ENCODE peak calls at places on chromosomes 4 and X, in ten cellular contexts. A is hippocampal formation; W is cortex of kidney; H is GM13977; X is stimulated activated CD8-positive, alpha-beta memory T cell treated with anti-CD3 and anti-CD28 coated beads, Interleukin-4, amount 100 ng/mL, for 24 hours; Z is stromal cell of bone marrow; T is activated CD8-positive, alpha-beta memory T cell treated with anti-CD3 and anti-CD28 coated beads, Interleukin-2, amount 50 U/mL, for 48 hours; M is endodermal cell; O is heart right ventricle; V is stimulated activated CD4-positive, alpha-beta T cell treated with anti-CD3 and anti-CD28 coated beads, Interleukin-2, amount 100 ng/mL, for 24 hours. C is an unnamed sample.
A peak's percentile ranks its signal among the peaks of the same experiment; 100 is the strongest.

GRCh38 chr4:99762728-99763127 is 53.9 kb upstream of the DAPP1 start:
- DNase-seq in A (no peak), W (no peak), H (no peak), X (no peak), Z (no peak), T (no peak), M (no peak), O (no peak), V (no peak), C (no peak)

GRCh38 chr4:153555730-153556440 is 89.7 kb downstream of the TMEM131L start:
- DNase-seq in A (no peak), W (no peak), H (no peak), X (no peak), Z (peak; percentile 41), T (no peak), M (no peak), O (peak; percentile 89), V (no peak), C (no peak)

GRCh38 chr4:37562592-37562991 is 123.6 kb downstream of the RELL1 start:
- DNase-seq in A (no peak), W (no peak), H (no peak), X (no peak), Z (no peak), T (no peak), M (no peak), O (no peak), V (no peak), C (no peak)

GRCh38 chr4:186326391-186326790 is 60.4 kb downstream of the F11 start:
- DNase-seq in A (no peak), W (no peak), H (no peak), X (no peak), Z (no peak), T (no peak), M (no peak), O (no peak), V (no peak), C (no peak)

GRCh38 chrX:122972604-122973003 is 211.5 kb upstream of the GRIA3 start:
- DNase-seq in A (no peak), W (no peak), H (no peak), X (no peak), Z (no peak), T (no peak), M (no peak), O (no peak), V (no peak), C (no peak)

GRCh38 chr4:17647927-17648326 is 33.5 kb downstream of the MED28 start:
- DNase-seq in A (no peak), W (no peak), H (no peak), X (no peak), Z (no peak), T (no peak), M (no peak), O (no peak), V (no peak), C (no peak)

GRCh38 chr4:141501395-141501794 is 135.0 kb upstream of the IL15 start:
- DNase-seq in A (no peak), W (no peak), H (no peak), X (no peak), Z (peak; percentile 34), T (no peak), M (no peak), O (no peak), V (no peak), C (no peak)

GRCh38 chr4:121448231-121448630 is 67.4 kb upstream of the QRFPR start:
- DNase-seq in A (no peak), W (no peak), H (no peak), X (no peak), Z (no peak), T (no peak), M (no peak), O (no peak), V (no peak), C (no peak)

GRCh38 chr4:94515365-94515764 is 63.6 kb downstream of the PDLIM5 start:
- DNase-seq in A (no peak), W (no peak), H (no peak), X (no peak), Z (no peak), T (no peak), M (no peak), O (no peak), V (no peak), C (no peak)

GRCh38 chr4:189090174-189090814 is 850.4 kb upstream of the FRG1 start:
- DNase-seq in A (no peak), W (no peak), H (no peak), X (no peak), Z (peak; percentile 7), T (no peak), M (peak; percentile 66), O (no peak), V (no peak), C (no peak)

GRCh38 chrX:110123331-110123782 is 120.4 kb downstream of the TMEM164 start:
- DNase-seq in A (no peak), W (no peak), H (no peak), X (no peak), Z (peak; percentile 59), T (no peak), M (no peak), O (no peak), V (no peak), C (no peak)

GRCh38 chr4:15131551-15131950 is 129.3 kb downstream of the CPEB2 start:
- DNase-seq in A (peak; percentile 4), W (no peak), H (no peak), X (no peak), Z (no peak), T (no peak), M (peak; percentile 52), O (no peak), V (no peak), C (no peak)

GRCh38 chrX:149230689-149231088 is 274.4 kb downstream of the IDS start:
- DNase-seq in A (no peak), W (no peak), H (no peak), X (no peak), Z (no peak), T (no peak), M (no peak), O (no peak), V (no peak), C (no peak)

GRCh38 chr4:143320113-143320512 is 16.6 kb upstream of the GAB1 start:
- DNase-seq in A (no peak), W (no peak), H (no peak), X (no peak), Z (no peak), T (no peak), M (no peak), O (no peak), V (no peak), C (no peak)

GRCh38 chrX:132463411-132463810 is 25.4 kb downstream of the MBNL3 start:
- DNase-seq in A (no peak), W (no peak), H (no peak), X (peak; percentile 6), Z (no peak), T (no peak), M (peak; percentile 63), O (no peak), V (peak; percentile 18), C (no peak)

GRCh38 chrX:74923942-74924448 is 1.3 kb downstream of the NEXMIF start:
- DNase-seq in A (no peak), W (no peak), H (peak; percentile 51), X (no peak), Z (no peak), T (peak; percentile 56), M (no peak), O (no peak), V (peak; percentile 16), C (no peak)

GRCh38 chr4:25062098-25062497 is 31.4 kb upstream of the LGI2 start:
- DNase-seq in A (no peak), W (no peak), H (no peak), X (no peak), Z (no peak), T (no peak), M (no peak), O (no peak), V (no peak), C (no peak)

GRCh38 chr4:80610845-80611244 is 275.3 kb downstream of the CFAP299 start:
- DNase-seq in A (no peak), W (no peak), H (peak; percentile 9), X (no peak), Z (peak; percentile 47), T (no peak), M (no peak), O (no peak), V (no peak), C (no peak)

GRCh38 chrX:134026732-134027311 is 41.4 kb upstream of the GPC3 start:
- DNase-seq in A (peak; percentile 0), W (no peak), H (peak; percentile 7), X (no peak), Z (no peak), T (no peak), M (peak; percentile 83), O (peak; percentile 5), V (peak; percentile 25), C (peak; percentile 3)

GRCh38 chr4:127400736-127401346 is 231.9 kb upstream of the INTU start:
- DNase-seq in A (no peak), W (no peak), H (peak; percentile 25), X (no peak), Z (peak; percentile 80), T (peak; percentile 57), M (peak; percentile 86), O (peak; percentile 47), V (no peak), C (peak; percentile 39)

C was measured in GM04503.